ENCODE peak calls at places on chromosome 11, in eight cellular contexts. One of them, this sample, is unnamed.

GRCh38 chr11:45881708-45882368 is 3.6 kb upstream of the MAPK8IP1 start:
- DNase-seq in uterus: no peak
- DNase-seq in effector memory CD4-positive, alpha-beta T cell: no peak
- DNase-seq in fibroblast of lung: no peak
- DNase-seq in stomach: no peak
- DNase-seq in OCI-LY7: no peak
- DNase-seq in Karpas-422: no peak
- DNase-seq in esophagus muscularis mucosa: no peak
- DNase-seq in this sample: no peak

GRCh38 chr11:106424111-106424510 is 346.6 kb downstream of the AASDHPPT start:
- DNase-seq in effector memory CD4-positive, alpha-beta T cell: no peak
- DNase-seq in esophagus muscularis mucosa: no peak
- DNase-seq in OCI-LY7: no peak
- DNase-seq in uterus: no peak
- DNase-seq in stomach: no peak
- DNase-seq in fibroblast of lung: peak; percentile 87
- DNase-seq in Karpas-422: no peak
- DNase-seq in this sample: no peak

GRCh38 chr11:70107191-70107590 is 29.1 kb downstream of the ANO1 start:
- DNase-seq in OCI-LY7: no peak
- DNase-seq in Karpas-422: no peak
- DNase-seq in fibroblast of lung: no peak
- DNase-seq in uterus: no peak
- DNase-seq in esophagus muscularis mucosa: no peak
- DNase-seq in effector memory CD4-positive, alpha-beta T cell: no peak
- DNase-seq in stomach: no peak
- DNase-seq in this sample: no peak

GRCh38 chr11:27485930-27486773 is 13.6 kb upstream of the LGR4 start:
- DNase-seq in Karpas-422: peak; percentile 87
- DNase-seq in OCI-LY7: peak; percentile 61
- DNase-seq in stomach: no peak
- DNase-seq in fibroblast of lung: peak; percentile 42
- DNase-seq in effector memory CD4-positive, alpha-beta T cell: no peak
- DNase-seq in uterus: no peak
- DNase-seq in esophagus muscularis mucosa: no peak
- DNase-seq in this sample: no peak

GRCh38 chr11:61955031-61955415 is 4.9 kb downstream of the BEST1 start:
- DNase-seq in stomach: no peak
- DNase-seq in esophagus muscularis mucosa: no peak
- DNase-seq in Karpas-422: no peak
- DNase-seq in OCI-LY7: no peak
- DNase-seq in uterus: peak; percentile 81
- DNase-seq in fibroblast of lung: peak; percentile 53
- DNase-seq in effector memory CD4-positive, alpha-beta T cell: no peak
- DNase-seq in this sample: no peak

GRCh38 chr11:66293777-66294625 is 2.3 kb downstream of the TMEM151A start:
- DNase-seq in effector memory CD4-positive, alpha-beta T cell: no peak
- DNase-seq in stomach: no peak
- DNase-seq in OCI-LY7: no peak
- DNase-seq in fibroblast of lung: no peak
- DNase-seq in Karpas-422: no peak
- DNase-seq in esophagus muscularis mucosa: no peak
- DNase-seq in uterus: no peak
- DNase-seq in this sample: no peak

GRCh38 chr11:10311802-10312201 is 6.9 kb downstream of the ADM start:
- DNase-seq in Karpas-422: no peak
- DNase-seq in uterus: no peak
- DNase-seq in esophagus muscularis mucosa: no peak
- DNase-seq in fibroblast of lung: no peak
- DNase-seq in stomach: no peak
- DNase-seq in effector memory CD4-positive, alpha-beta T cell: no peak
- DNase-seq in OCI-LY7: no peak
- DNase-seq in this sample: no peak

GRCh38 chr11:8261921-8262551 is 1.6 kb downstream of the LMO1 start:
- DNase-seq in uterus: no peak
- DNase-seq in effector memory CD4-positive, alpha-beta T cell: no peak
- DNase-seq in esophagus muscularis mucosa: no peak
- DNase-seq in fibroblast of lung: no peak
- DNase-seq in Karpas-422: no peak
- DNase-seq in stomach: peak; percentile 21
- DNase-seq in OCI-LY7: no peak
- DNase-seq in this sample: no peak

GRCh38 chr11:73795925-73796632 is 8.4 kb downstream of the MRPL48 start:
- DNase-seq in uterus: no peak
- DNase-seq in fibroblast of lung: no peak
- DNase-seq in OCI-LY7: no peak
- DNase-seq in effector memory CD4-positive, alpha-beta T cell: no peak
- DNase-seq in stomach: peak; percentile 40
- DNase-seq in Karpas-422: no peak
- DNase-seq in esophagus muscularis mucosa: no peak
- DNase-seq in this sample: no peak

GRCh38 chr11:8870461-8871282 is 40.3 kb upstream of the AKIP1 start:
- DNase-seq in stomach: peak; percentile 75
- DNase-seq in effector memory CD4-positive, alpha-beta T cell: no peak
- DNase-seq in esophagus muscularis mucosa: no peak
- DNase-seq in Karpas-422: no peak
- DNase-seq in uterus: peak; percentile 66
- DNase-seq in OCI-LY7: no peak
- DNase-seq in fibroblast of lung: peak; percentile 83
- DNase-seq in this sample: no peak

GRCh38 chr11:7638710-7639642 is 34.3 kb downstream of the CYB5R2 start:
- DNase-seq in Karpas-422: peak; percentile 79
- DNase-seq in effector memory CD4-positive, alpha-beta T cell: no peak
- DNase-seq in esophagus muscularis mucosa: no peak
- DNase-seq in uterus: peak; percentile 63
- DNase-seq in OCI-LY7: peak; percentile 40
- DNase-seq in stomach: peak; percentile 45
- DNase-seq in fibroblast of lung: no peak
- DNase-seq in this sample: no peak

GRCh38 chr11:35478411-35479139 is 46.8 kb downstream of the PAMR1 start:
- DNase-seq in Karpas-422: no peak
- DNase-seq in effector memory CD4-positive, alpha-beta T cell: no peak
- DNase-seq in fibroblast of lung: peak; percentile 15
- DNase-seq in stomach: peak; percentile 34
- DNase-seq in esophagus muscularis mucosa: no peak
- DNase-seq in OCI-LY7: no peak
- DNase-seq in uterus: peak; percentile 25
- DNase-seq in this sample: no peak

GRCh38 chr11:25566298-25567200 is 765.4 kb upstream of the ANO3 start:
- DNase-seq in Karpas-422: no peak
- DNase-seq in esophagus muscularis mucosa: no peak
- DNase-seq in stomach: no peak
- DNase-seq in OCI-LY7: no peak
- DNase-seq in uterus: peak; percentile 27
- DNase-seq in fibroblast of lung: peak; percentile 34
- DNase-seq in effector memory CD4-positive, alpha-beta T cell: no peak
- DNase-seq in this sample: no peak

GRCh38 chr11:77346906-77347603 is 45.6 kb upstream of the GDPD4 start:
- DNase-seq in Karpas-422: no peak
- DNase-seq in uterus: no peak
- DNase-seq in effector memory CD4-positive, alpha-beta T cell: no peak
- DNase-seq in OCI-LY7: no peak
- DNase-seq in esophagus muscularis mucosa: no peak
- DNase-seq in stomach: no peak
- DNase-seq in fibroblast of lung: peak; percentile 97
- DNase-seq in this sample: no peak

GRCh38 chr11:15006139-15006759 is 34.1 kb upstream of the CALCA start:
- DNase-seq in fibroblast of lung: peak; percentile 34
- DNase-seq in effector memory CD4-positive, alpha-beta T cell: no peak
- DNase-seq in stomach: no peak
- DNase-seq in OCI-LY7: peak; percentile 59
- DNase-seq in Karpas-422: peak; percentile 84
- DNase-seq in uterus: no peak
- DNase-seq in esophagus muscularis mucosa: no peak
- DNase-seq in this sample: no peak

GRCh38 chr11:35540526-35540925 is 15.1 kb upstream of the PAMR1 start:
- DNase-seq in uterus: no peak
- DNase-seq in Karpas-422: no peak
- DNase-seq in effector memory CD4-positive, alpha-beta T cell: no peak
- DNase-seq in fibroblast of lung: peak; percentile 66
- DNase-seq in OCI-LY7: no peak
- DNase-seq in stomach: no peak
- DNase-seq in esophagus muscularis mucosa: no peak
- DNase-seq in this sample: no peak

GRCh38 chr11:65814131-65814959 is 19.4 kb upstream of the SNX32 start:
- DNase-seq in OCI-LY7: no peak
- DNase-seq in uterus: no peak
- DNase-seq in fibroblast of lung: no peak
- DNase-seq in Karpas-422: peak; percentile 41
- DNase-seq in effector memory CD4-positive, alpha-beta T cell: no peak
- DNase-seq in stomach: peak; percentile 35
- DNase-seq in esophagus muscularis mucosa: no peak
- DNase-seq in this sample: no peak

GRCh38 chr11:113874920-113875413 is 405 bp downstream of the USP28 start:
- DNase-seq in effector memory CD4-positive, alpha-beta T cell: no peak
- DNase-seq in OCI-LY7: no peak
- DNase-seq in esophagus muscularis mucosa: no peak
- DNase-seq in Karpas-422: peak; percentile 57
- DNase-seq in fibroblast of lung: no peak
- DNase-seq in stomach: no peak
- DNase-seq in uterus: no peak
- DNase-seq in this sample: no peak

GRCh38 chr11:75066061-75066460 is 30.6 kb downstream of the OR2AT4 start:
- DNase-seq in effector memory CD4-positive, alpha-beta T cell: no peak
- DNase-seq in OCI-LY7: no peak
- DNase-seq in uterus: no peak
- DNase-seq in stomach: no peak
- DNase-seq in esophagus muscularis mucosa: no peak
- DNase-seq in fibroblast of lung: peak; percentile 55
- DNase-seq in Karpas-422: no peak
- DNase-seq in this sample: no peak

DNA sequence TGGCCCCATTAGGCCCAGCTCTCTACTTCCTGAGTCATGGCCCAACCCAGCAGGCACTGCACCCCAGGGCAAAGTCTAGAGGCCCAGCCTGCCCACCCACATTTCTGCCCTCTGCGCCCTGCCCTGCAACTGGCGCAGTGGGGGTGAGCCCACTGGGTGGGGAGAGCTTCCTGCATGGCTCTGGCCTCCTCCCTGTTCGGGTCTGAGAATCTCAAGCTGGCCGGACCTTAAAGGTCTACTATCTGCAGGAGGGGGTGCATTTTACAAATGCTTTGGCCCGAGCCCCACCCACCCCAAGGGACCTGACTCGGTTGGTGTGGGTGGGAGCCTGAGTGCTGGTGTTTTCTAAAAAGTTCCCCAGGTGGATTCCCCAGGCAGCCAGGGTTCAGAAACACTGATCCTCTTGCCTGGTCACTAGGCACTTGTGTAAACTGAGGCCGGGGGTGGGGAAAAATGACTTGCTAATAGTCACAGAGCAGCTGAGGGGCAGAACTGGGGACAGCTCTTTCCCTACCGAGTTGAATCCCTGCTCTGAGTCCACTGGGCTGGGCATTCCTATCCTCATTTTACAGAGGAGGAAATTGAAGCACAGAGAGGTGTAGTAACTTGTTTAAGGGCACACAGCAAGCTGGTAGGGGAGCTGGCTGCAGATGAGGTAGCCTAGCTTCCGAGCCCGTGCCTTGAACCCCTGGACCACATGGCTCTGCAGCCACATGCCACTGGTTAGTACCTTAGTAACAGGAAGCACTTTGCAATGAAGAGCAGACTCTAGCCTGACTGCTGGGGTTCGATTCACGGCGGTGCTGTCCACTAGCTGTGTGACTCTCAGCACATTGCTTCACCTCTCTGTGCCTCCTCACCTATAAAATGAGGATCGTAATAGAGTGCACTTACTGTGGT is 36.3 kb downstream of the CD82 start:
- DNase-seq in Karpas-422: peak; percentile 82
- DNase-seq in effector memory CD4-positive, alpha-beta T cell: no peak
- DNase-seq in stomach: no peak
- DNase-seq in esophagus muscularis mucosa: no peak
- DNase-seq in fibroblast of lung: no peak
- DNase-seq in uterus: no peak
- DNase-seq in OCI-LY7: peak; percentile 16
- DNase-seq in this sample: no peak
- H3K4me1 ChIP-seq in Karpas-422: peaks cover 96% of the 10 kb centered on the region
- H3K4me1 ChIP-seq in effector memory CD4-positive, alpha-beta T cell: peaks cover 31% of the 10 kb centered on the region
- H3K4me1 ChIP-seq in stomach: peaks cover 53% of the 10 kb centered on the region
- H3K4me1 ChIP-seq in esophagus muscularis mucosa: peaks cover 56% of the 10 kb centered on the region
- H3K4me1 ChIP-seq in fibroblast of lung: peaks cover 10% of the 10 kb centered on the region
- H3K4me1 ChIP-seq in uterus: no peaks in the 10 kb centered on the region
- H3K4me1 ChIP-seq in OCI-LY7: peaks cover 60% of the 10 kb centered on the region
- H3K4me1 ChIP-seq in this sample: peaks cover 2% of the 10 kb centered on the region

DNA sequence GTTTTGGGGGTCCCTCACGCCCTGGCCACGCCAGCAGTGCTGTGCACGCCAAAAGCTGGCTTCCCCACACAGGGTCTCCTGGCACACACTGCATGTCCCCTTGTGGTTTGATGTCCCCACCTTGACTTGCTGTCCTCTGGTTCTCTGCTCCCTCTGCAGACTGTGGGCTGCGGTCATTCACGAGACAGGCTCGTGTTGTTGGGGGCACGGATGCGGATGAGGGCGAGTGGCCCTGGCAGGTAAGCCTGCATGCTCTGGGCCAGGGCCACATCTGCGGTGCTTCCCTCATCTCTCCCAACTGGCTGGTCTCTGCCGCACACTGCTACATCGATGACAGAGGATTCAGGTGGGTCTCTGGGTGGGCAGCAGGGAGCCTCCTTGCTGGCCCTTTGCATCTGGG is 40.2 kb downstream of the ST14 start:
- DNase-seq in esophagus muscularis mucosa: no peak
- DNase-seq in Karpas-422: no peak
- DNase-seq in OCI-LY7: no peak
- DNase-seq in stomach: no peak
- DNase-seq in effector memory CD4-positive, alpha-beta T cell: no peak
- DNase-seq in uterus: no peak
- DNase-seq in fibroblast of lung: no peak
- DNase-seq in this sample: no peak
- H3K36me3 ChIP-seq in esophagus muscularis mucosa: no peaks in the 10 kb centered on the region
- H3K36me3 ChIP-seq in Karpas-422: no peaks in the 10 kb centered on the region
- H3K36me3 ChIP-seq in OCI-LY7: peaks cover 94% of the 10 kb centered on the region
- H3K36me3 ChIP-seq in stomach: peaks cover 75% of the 10 kb centered on the region
- H3K36me3 ChIP-seq in effector memory CD4-positive, alpha-beta T cell: no peaks in the 10 kb centered on the region
- H3K36me3 ChIP-seq in uterus: no peaks in the 10 kb centered on the region
- H3K36me3 ChIP-seq in fibroblast of lung: no peaks in the 10 kb centered on the region
- H3K36me3 ChIP-seq in this sample: no peaks in the 10 kb centered on the region

DNA sequence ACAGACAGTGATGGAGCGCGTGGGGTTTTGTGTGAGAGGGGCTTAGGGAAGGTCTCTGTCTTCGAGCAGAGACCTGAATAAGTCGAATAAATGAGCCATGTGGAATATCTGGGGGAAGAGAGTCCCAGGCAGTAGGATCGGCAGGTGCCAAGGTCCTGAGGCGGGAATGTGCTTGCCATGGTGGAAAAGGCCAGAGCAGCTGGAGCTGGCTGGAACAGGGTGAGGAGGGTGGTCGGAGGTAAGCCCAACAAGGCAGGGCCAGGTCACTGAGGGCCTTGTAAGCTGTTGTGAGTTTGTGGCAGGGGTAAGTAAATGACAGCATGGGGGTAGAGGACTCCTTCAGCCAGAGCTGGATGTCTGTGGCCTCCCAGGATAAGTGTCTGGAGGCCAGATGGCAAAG is 71.3 kb downstream of the TP53I11 start:
- DNase-seq in fibroblast of lung: no peak
- DNase-seq in Karpas-422: no peak
- DNase-seq in effector memory CD4-positive, alpha-beta T cell: no peak
- DNase-seq in OCI-LY7: no peak
- DNase-seq in uterus: no peak
- DNase-seq in esophagus muscularis mucosa: no peak
- DNase-seq in stomach: no peak
- DNase-seq in this sample: no peak
- H3K4me1 ChIP-seq in fibroblast of lung: no peaks in the 10 kb centered on the region
- H3K4me1 ChIP-seq in Karpas-422: no peaks in the 10 kb centered on the region
- H3K4me1 ChIP-seq in effector memory CD4-positive, alpha-beta T cell: peaks cover 4% of the 10 kb centered on the region
- H3K4me1 ChIP-seq in OCI-LY7: no peaks in the 10 kb centered on the region
- H3K4me1 ChIP-seq in uterus: no peaks in the 10 kb centered on the region
- H3K4me1 ChIP-seq in esophagus muscularis mucosa: peaks cover 52% of the 10 kb centered on the region
- H3K4me1 ChIP-seq in stomach: peaks cover 10% of the 10 kb centered on the region
- H3K4me1 ChIP-seq in this sample: no peaks in the 10 kb centered on the region

GRCh38 chr11:118370774-118371173 is 11.4 kb downstream of the UBE4A start:
- DNase-seq in stomach: no peak
- DNase-seq in OCI-LY7: no peak
- DNase-seq in Karpas-422: no peak
- DNase-seq in fibroblast of lung: no peak
- DNase-seq in esophagus muscularis mucosa: no peak
- DNase-seq in uterus: no peak
- DNase-seq in effector memory CD4-positive, alpha-beta T cell: no peak
- DNase-seq in this sample: no peak
- H3K36me3 ChIP-seq in stomach: peaks cover 100% of the 10 kb centered on the region
- H3K36me3 ChIP-seq in OCI-LY7: peaks cover 99% of the 10 kb centered on the region
- H3K36me3 ChIP-seq in Karpas-422: peaks cover 6% of the 10 kb centered on the region
- H3K36me3 ChIP-seq in fibroblast of lung: peaks cover 6% of the 10 kb centered on the region
- H3K36me3 ChIP-seq in esophagus muscularis mucosa: peaks cover 85% of the 10 kb centered on the region
- H3K36me3 ChIP-seq in uterus: no peaks in the 10 kb centered on the region
- H3K36me3 ChIP-seq in effector memory CD4-positive, alpha-beta T cell: peaks cover 98% of the 10 kb centered on the region
- H3K36me3 ChIP-seq in this sample: peaks cover 80% of the 10 kb centered on the region